ENCODE peak calls at places on chromosomes 12 and 14, in five cellular contexts. J is heart left ventricle, F is adrenal gland, E is NB4, G is stomach. K is an unnamed sample.

GRCh38 chr14:80634106-80634758 is 307.3 kb downstream of the CEP128 start:
- DNase-seq in G (no peak), E (no peak), J (no peak), F (no peak), K (no peak)

GRCh38 chr12:78555802-78556201 is 308.8 kb upstream of the SYT1 start:
- DNase-seq in G (no peak), F (no peak), J (no peak), E (no peak), K (no peak)

GRCh38 chr12:67444542-67444941 is 175.4 kb downstream of the CAND1 start:
- DNase-seq in J (no peak), G (no peak), E (no peak), F (no peak), K (no peak)

GRCh38 chr14:103710771-103711392 is 4.4 kb downstream of the XRCC3 start:
- DNase-seq in E (no peak), G (no peak), J (no peak), F (no peak), K (no peak)

GRCh38 chr12:64452559-64453329 is 824 bp downstream of the TBK1 start:
- DNase-seq in J (no peak), E (peak; percentile 72), F (no peak), G (peak; percentile 33), K (peak; percentile 80)

GRCh38 chr14:76955575-76956252 is 72.8 kb downstream of the IRF2BPL start:
- DNase-seq in E (peak; percentile 89), J (peak; percentile 51), F (no peak), G (no peak), K (no peak)

GRCh38 chr12:109871678-109872314 is 8.5 kb downstream of the GLTP start:
- DNase-seq in J (no peak), F (no peak), E (no peak), G (peak; percentile 43), K (no peak)

GRCh38 chr12:64173456-64173855 is 48.6 kb downstream of the KICS2 start:
- DNase-seq in J (no peak), G (no peak), E (no peak), F (no peak), K (no peak)

GRCh38 chr12:55929306-55929791 is 1.6 kb upstream of the DGKA start:
- DNase-seq in G (peak; percentile 52), J (no peak), E (peak; percentile 89), F (no peak), K (no peak)

GRCh38 chr12:87953257-87953860 is 75.8 kb downstream of the C12orf50 start:
- DNase-seq in J (no peak), G (no peak), E (peak; percentile 62), F (no peak), K (peak; percentile 9)

GRCh38 chr12:106032141-106032925 is 106.4 kb downstream of the NUAK1 start:
- DNase-seq in G (no peak), J (no peak), E (no peak), F (no peak), K (no peak)

GRCh38 chr12:106893451-106893850 is 62.3 kb upstream of the TMEM263 start:
- DNase-seq in J (no peak), F (no peak), G (no peak), E (no peak), K (no peak)

GRCh38 chr14:31842905-31843304 is 234.2 kb upstream of the ARHGAP5 start:
- DNase-seq in J (no peak), F (no peak), G (no peak), E (no peak), K (no peak)

GRCh38 chr12:26938660-26939185 is 453 bp downstream of the FGFR1OP2 start:
- DNase-seq in F (no peak), G (peak; percentile 38), J (no peak), E (no peak), K (no peak)

GRCh38 chr12:124831590-124831989 is 32.1 kb downstream of the SCARB1 start:
- DNase-seq in G (no peak), J (no peak), E (no peak), F (no peak), K (no peak)

GRCh38 chr12:94304566-94305061 is 155.1 kb downstream of the CEP83 start:
- DNase-seq in E (no peak), G (no peak), J (no peak), F (no peak), K (no peak)

GRCh38 chr12:57882575-57882974 is 36.0 kb upstream of the CTDSP2 start:
- DNase-seq in E (no peak), F (no peak), J (no peak), G (no peak), K (no peak)

GRCh38 chr12:124979568-124979967 is 9.4 kb downstream of the DHX37 start:
- DNase-seq in G (no peak), J (no peak), F (no peak), E (no peak), K (no peak)

GRCh38 chr12:49019435-49020317 is 1.1 kb upstream of the PRKAG1 start:
- DNase-seq in F (peak; percentile 36), E (peak; percentile 92), J (no peak), G (no peak), K (peak; percentile 70)

GRCh38 chr14:91418387-91419043 is 895 bp upstream of the CCDC88C start:
- DNase-seq in E (peak; percentile 88), F (peak; percentile 74), G (peak; percentile 79), J (peak; percentile 60), K (peak; percentile 83)

GRCh38 chr14:67187210-67187609 is 2.0 kb upstream of the GARIN2 start:
- DNase-seq in F (peak; percentile 17), E (no peak), J (no peak), G (no peak), K (no peak)

GRCh38 chr14:91373591-91374245 is 43.9 kb downstream of the CCDC88C start:
- DNase-seq in G (no peak), E (peak; percentile 80), J (no peak), F (no peak), K (no peak)

GRCh38 chr12:130775953-130776856 is 60.1 kb upstream of the RIMBP2 start:
- DNase-seq in F (peak; percentile 38), J (peak; percentile 51), G (no peak), E (peak; percentile 79), K (peak; percentile 16)

DNA sequence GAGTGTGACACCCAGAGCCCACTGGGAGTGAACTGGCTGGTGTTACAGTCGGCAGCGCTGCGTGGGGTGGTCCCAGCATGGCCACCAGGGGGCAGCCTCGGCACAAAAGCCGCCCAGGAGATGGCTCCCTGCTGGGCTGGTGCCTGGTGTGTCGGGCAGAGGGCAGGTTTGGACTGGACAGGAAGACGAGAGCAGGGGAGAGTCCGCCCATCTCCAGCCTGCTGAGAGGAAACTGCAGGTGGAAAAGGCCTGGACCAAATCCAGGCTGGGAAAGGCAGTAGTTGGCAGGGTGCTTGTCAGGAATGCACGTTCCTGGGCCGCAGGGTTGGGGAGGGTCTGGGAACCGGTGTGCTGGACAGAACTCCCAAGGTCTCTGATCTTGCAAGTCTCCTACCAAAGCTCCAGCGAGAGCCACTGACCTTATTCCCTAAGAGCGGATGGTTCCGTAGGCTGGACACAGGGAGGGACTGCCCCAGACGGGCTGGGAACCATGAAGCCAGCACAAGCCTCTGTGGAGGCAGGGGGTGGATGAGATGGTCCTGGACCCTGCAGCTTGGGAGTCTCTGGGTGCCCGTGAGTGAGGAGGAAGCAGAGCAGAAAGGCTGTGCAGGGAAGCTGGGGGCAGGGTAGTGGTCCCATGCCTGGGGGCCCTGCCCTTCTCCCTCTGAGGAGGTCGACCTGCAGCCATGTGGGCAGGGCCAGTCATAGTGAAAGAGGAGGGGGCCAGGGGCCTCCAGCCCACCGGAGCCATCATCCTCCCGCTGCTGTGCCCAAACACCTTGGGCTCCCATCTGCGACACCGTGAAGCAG is 1.8 kb downstream of the AHNAK2 start:
- DNase-seq in F (peak; percentile 86), G (peak; percentile 91), J (peak; percentile 87), E (peak; percentile 80), K (peak; percentile 80)
- TF ChIP-seq POLR2A in F (no peak), G (no peak), J (no peak), E (no peak), K (no peak)

GRCh38 chr14:68809524-68809923 is 16.7 kb upstream of the ZFP36L1 start:
- DNase-seq in G (no peak), E (no peak), J (no peak), F (no peak), K (no peak)

GRCh38 chr14:68807987-68808386 is 15.1 kb upstream of the ZFP36L1 start:
- DNase-seq in G (no peak), E (no peak), J (no peak), F (no peak), K (no peak)

GRCh38 chr14:68808696-68809095 is 15.8 kb upstream of the ZFP36L1 start:
- DNase-seq in J (no peak), E (no peak), G (no peak), F (no peak), K (no peak)

GRCh38 chr14:68806526-68807147 is 13.8 kb upstream of the ZFP36L1 start:
- DNase-seq in J (no peak), F (no peak), G (peak; percentile 24), E (no peak), K (no peak)

DNA sequence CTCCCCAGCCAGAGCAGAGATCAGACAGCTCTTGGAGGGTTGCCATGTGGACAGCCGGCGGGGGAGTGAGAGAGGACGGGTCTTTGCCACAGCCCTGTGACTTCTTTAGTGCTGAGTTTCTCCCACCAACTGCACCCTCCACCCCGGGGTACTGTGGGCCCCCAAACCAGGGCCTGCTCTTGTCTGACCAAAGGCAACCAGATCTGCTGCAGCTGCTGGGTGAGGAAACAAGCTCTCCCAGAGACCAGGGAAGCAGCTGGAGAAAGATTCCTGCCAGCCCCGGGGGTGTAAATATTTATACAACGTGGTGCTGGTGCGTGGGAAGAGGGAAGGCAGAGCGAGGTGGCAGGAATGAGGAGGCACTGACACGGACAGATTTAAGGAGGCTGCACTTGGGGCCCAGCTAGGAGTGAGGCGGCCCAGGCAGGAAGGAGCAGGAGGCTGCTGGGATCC is 14.3 kb upstream of the ZFP36L1 start:
- DNase-seq in E (peak; percentile 71), G (peak; percentile 76), J (peak; percentile 73), F (no peak), K (no peak)
- TF ChIP-seq POLR2A in E (no peak), G (no peak), J (no peak), F (no peak), K (no peak)

DNA sequence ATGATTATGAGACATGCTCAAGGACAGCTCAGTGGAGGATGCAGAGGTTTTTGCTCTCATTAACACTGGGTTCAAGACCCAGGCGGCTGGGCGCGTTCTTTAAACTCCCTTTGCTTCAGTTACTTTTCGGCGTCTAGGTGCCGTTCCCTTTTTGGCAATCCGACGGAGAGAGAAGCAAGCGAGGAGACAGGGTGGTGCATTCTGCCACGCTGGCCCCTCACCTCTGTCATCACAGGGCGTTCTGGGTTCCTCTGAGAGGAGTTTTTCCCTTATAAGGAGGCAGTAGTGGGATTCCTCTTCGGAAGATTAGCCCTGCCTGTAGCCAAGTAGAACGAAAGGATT is 9.0 kb upstream of the NEMF start:
- DNase-seq in J (peak; percentile 72), F (peak; percentile 69), G (peak; percentile 53), E (peak; percentile 85), K (peak; percentile 89)
- TF ChIP-seq POLR2A in J (no peak), F (no peak), G (no peak), E (peak; percentile 19), K (no peak)

DNA sequence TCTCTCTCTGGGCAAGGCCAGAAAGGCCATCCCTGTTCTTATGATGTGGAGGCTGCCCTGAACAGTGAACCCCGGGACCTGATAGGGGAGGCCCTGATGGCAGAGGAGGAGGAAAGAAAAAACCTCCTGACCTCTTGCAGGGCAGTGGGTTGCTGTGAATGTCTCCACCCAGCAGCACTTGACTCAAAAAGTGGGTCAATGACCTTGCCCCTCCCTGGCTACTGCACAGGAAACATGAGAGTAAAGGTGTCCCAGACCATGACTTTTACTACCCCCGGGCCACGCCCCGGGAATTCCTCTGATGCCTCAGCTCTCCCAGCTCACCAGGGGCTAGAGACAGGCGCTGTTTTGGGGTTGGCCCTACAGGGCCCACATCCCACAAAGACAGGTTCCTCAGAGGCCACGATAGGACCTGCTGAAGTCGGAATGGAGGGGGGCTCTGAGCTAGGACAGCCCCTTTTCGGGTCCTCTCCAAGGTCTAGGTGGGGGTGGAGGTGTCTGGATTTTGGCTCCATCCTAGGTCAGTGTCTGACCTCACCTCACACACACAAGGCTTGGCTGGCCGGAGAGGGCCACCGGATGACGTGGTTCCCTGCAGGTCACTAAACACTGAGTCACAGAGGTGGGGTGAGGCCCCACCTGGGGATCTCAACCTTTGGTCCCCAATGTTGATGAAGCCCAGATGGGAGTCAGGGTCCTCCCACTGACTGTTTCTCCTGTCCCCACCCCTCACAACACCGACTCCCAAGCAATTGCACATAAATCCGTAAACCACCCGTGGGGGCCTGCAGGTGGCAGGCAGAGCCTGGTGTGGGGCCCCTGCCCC is 1.6 kb downstream of the RHOF start:
- DNase-seq in E (peak; percentile 43), G (peak; percentile 64), F (no peak), J (no peak), K (no peak)
- TF ChIP-seq POLR2A in E (no peak), G (no peak), F (no peak), J (no peak), K (no peak)